ENCODE peak calls at places on chromosomes 7 and 10, in five cellular contexts. D is progenitor cell of endocrine pancreas; Q is NCI-H187 treated with DMSO at 0.1 percent for 48 hours; P is fibroblast of lung; U is activated CD4-positive, alpha-beta T cell treated with anti-CD3 and anti-CD28 coated beads, Interleukin-2, amount 50 U/mL, for 48 hours. H is an unnamed sample.

GRCh38 chr7:131556055-131556911 is at the start of gene PODXL:
- DNase-seq in D (peak), Q (no peak), P (peak), U (peak), H (peak)

GRCh38 chr10:50576245-50576815 is 47.4 kb downstream of the SGMS1 start:
- DNase-seq in D (no peak), Q (no peak), P (no peak), U (no peak), H (no peak)

GRCh38 chr7:80432166-80432565 is 79.7 kb downstream of the GNAT3 start:
- DNase-seq in D (no peak), Q (no peak), P (no peak), U (no peak), H (no peak)

GRCh38 chr10:79982486-79982800 is 33.5 kb upstream of the SFTPD start:
- DNase-seq in D (no peak), Q (no peak), P (peak), U (no peak), H (no peak)

GRCh38 chr10:67818323-67818722 is 19.7 kb downstream of the DNAJC12 start:
- DNase-seq in D (no peak), Q (peak), P (peak), U (no peak), H (no peak)

GRCh38 chr10:102869290-102870198 is at the start of gene AS3MT:
- DNase-seq in D (peak), Q (no peak), P (peak), U (peak), H (peak)

GRCh38 chr10:11535376-11535959 is 76.0 kb downstream of the USP6NL start:
- DNase-seq in D (no peak), Q (no peak), P (no peak), U (no peak), H (no peak)

GRCh38 chr7:15555385-15555859 is 6.4 kb downstream of the AGMO start:
- DNase-seq in D (no peak), Q (no peak), P (no peak), U (no peak), H (no peak)

GRCh38 chr10:50624154-50624865 is 554 bp upstream of the SGMS1 start:
- DNase-seq in D (peak), Q (no peak), P (peak), U (peak), H (peak)

GRCh38 chr10:7887417-7887816 is 69.1 kb downstream of the TAF3 start:
- DNase-seq in D (no peak), Q (no peak), P (peak), U (no peak), H (no peak)

GRCh38 chr10:131997366-131998049 is 15.8 kb upstream of the BNIP3 start:
- DNase-seq in D (no peak), Q (no peak), P (peak), U (no peak), H (no peak)

GRCh38 chr10:77812741-77813140 is 113.8 kb downstream of the DLG5 start:
- DNase-seq in D (no peak), Q (no peak), P (no peak), U (no peak), H (no peak)

GRCh38 chr10:22986771-22987542 is 59.1 kb downstream of the ARMC3 start:
- DNase-seq in D (no peak), Q (no peak), P (peak), U (no peak), H (no peak)

GRCh38 chr10:103736763-103737162 is 118.6 kb downstream of the SH3PXD2A start:
- DNase-seq in D (no peak), Q (peak), P (peak), U (no peak), H (no peak)

GRCh38 chr7:34165927-34166550 is 260.7 kb downstream of the BMPER start:
- DNase-seq in D (no peak), Q (no peak), P (peak), U (no peak), H (no peak)

GRCh38 chr10:25493122-25493893 is 318.5 kb downstream of the GPR158 start:
- DNase-seq in D (no peak), Q (no peak), P (peak), U (no peak), H (no peak)

GRCh38 chr7:127833641-127834040 is 181.6 kb downstream of the SND1 start:
- DNase-seq in D (no peak), Q (no peak), P (no peak), U (no peak), H (no peak)

GRCh38 chr7:125088555-125088954 is 158.9 kb upstream of the POT1 start:
- DNase-seq in D (no peak), Q (no peak), P (no peak), U (no peak), H (no peak)

GRCh38 chr10:42990016-42990720 is 86.7 kb upstream of the RET start:
- DNase-seq in D (peak), Q (no peak), P (no peak), U (no peak), H (no peak)

GRCh38 chr7:30596043-30596641 is 1.5 kb downstream of the GARS1 start:
- DNase-seq in D (no peak), Q (no peak), P (peak), U (peak), H (no peak)

GRCh38 chr10:75048669-75049098 is 62.8 kb upstream of the SAMD8 start:
- DNase-seq in D (no peak), Q (no peak), P (no peak), U (no peak), H (no peak)

GRCh38 chr7:20561466-20561865 is 54.0 kb upstream of the ABCB5 start:
- DNase-seq in D (no peak), Q (no peak), P (peak), U (no peak), H (no peak)

H was measured in stimulated activated naive CD8-positive, alpha-beta T cell treated with anti-CD3 and anti-CD28 coated beads, Interleukin-15, amount 100 ng/mL, for 72 hours.